ENCODE peak calls at places on chromosomes 6 and 20, in four cellular contexts. Z is mucosa of gallbladder, I is DMS153, X is astrocyte. F is an unnamed sample.

GRCh38 chr20:15942130-15942529 is 631.1 kb downstream of the KIF16B start:
- DNase-seq in I (no peak), X (no peak), Z (no peak), F (no peak)

GRCh38 chr6:145763742-145764141 is 28.4 kb upstream of the EPM2A start:
- DNase-seq in I (no peak), Z (no peak), X (no peak), F (no peak)

GRCh38 chr6:36625161-36625919 is 31.2 kb downstream of the SRSF3 start:
- DNase-seq in I (peak), X (peak), Z (no peak), F (peak)

GRCh38 chr20:32855387-32855786 is 3.3 kb upstream of the EFCAB8 start:
- DNase-seq in Z (no peak), I (no peak), X (no peak), F (no peak)

GRCh38 chr20:35568645-35569044 is 26.8 kb downstream of the ERGIC3 start:
- DNase-seq in Z (no peak), I (no peak), X (no peak), F (no peak)

GRCh38 chr20:62595491-62595890 is 46.8 kb upstream of the SLCO4A1 start:
- DNase-seq in X (peak), I (peak), Z (peak), F (no peak)

GRCh38 chr6:42394151-42394550 is 57.6 kb downstream of the TRERF1 start:
- DNase-seq in I (no peak), Z (no peak), X (no peak), F (no peak)

GRCh38 chr6:107704377-107705013 is 119.6 kb downstream of the SCML4 start:
- DNase-seq in I (no peak), Z (peak), X (peak), F (no peak)

GRCh38 chr6:2764610-2765165 is 505 bp upstream of the WRNIP1 start:
- DNase-seq in X (peak), I (peak), Z (peak), F (peak)

GRCh38 chr20:575230-575629 is 31.6 kb upstream of the CSNK2A1 start:
- DNase-seq in Z (no peak), I (no peak), X (no peak), F (no peak)

GRCh38 chr6:45074423-45074822 is 253.7 kb upstream of the RUNX2 start:
- DNase-seq in I (no peak), X (no peak), Z (no peak), F (no peak)

GRCh38 chr6:141105481-141105880 is 1027.2 kb upstream of the GJE1 start:
- DNase-seq in I (no peak), X (peak), Z (no peak), F (no peak)